ENCODE peak calls at places on chromosomes 11 and 22, in seven cellular contexts. W is astrocyte of the spinal cord, H is AG10803, N is fibroblast of pulmonary artery, K is brain microvascular endothelial cell, C is A673, T is fibroblast of the aortic adventitia. R is an unnamed sample.

GRCh38 chr11:14320020-14320419 is 39.0 kb downstream of the RRAS2 start:
- DNase-seq in K (peak; percentile 38), N (no peak), T (peak; percentile 30), C (no peak), W (peak; percentile 91), H (peak; percentile 24), R (no peak)

GRCh38 chr11:66218026-66218425 is 50.4 kb upstream of the RAB1B start:
- DNase-seq in H (no peak), N (no peak), C (no peak), K (no peak), W (no peak), T (no peak), R (no peak)

GRCh38 chr22:47035443-47035881 is 273.0 kb downstream of the TBC1D22A start:
- DNase-seq in K (no peak), N (no peak), C (no peak), W (no peak), H (peak; percentile 32), T (no peak), R (no peak)

GRCh38 chr11:6268811-6269210 is 9.2 kb downstream of the CCKBR start:
- DNase-seq in H (no peak), W (no peak), N (no peak), C (no peak), K (no peak), T (no peak), R (peak; percentile 58)

GRCh38 chr11:124863137-124863825 is 2.0 kb upstream of the ROBO3 start:
- DNase-seq in H (peak; percentile 25), W (peak; percentile 8), N (peak; percentile 38), K (peak; percentile 16), C (no peak), T (peak; percentile 44), R (peak; percentile 28)

GRCh38 chr11:27282141-27282590 is 80.8 kb downstream of the CCDC34 start:
- DNase-seq in H (peak; percentile 93), K (peak; percentile 93), W (peak; percentile 99), T (peak; percentile 97), N (peak; percentile 87), C (no peak), R (no peak)

GRCh38 chr11:17389205-17389956 is 922 bp upstream of the KCNJ11 start:
- DNase-seq in T (no peak), K (no peak), N (peak; percentile 13), W (peak; percentile 8), H (no peak), C (peak; percentile 66), R (peak; percentile 60)

GRCh38 chr11:85170184-85170583 is 457.0 kb downstream of the DLG2 start:
- DNase-seq in T (no peak), C (no peak), N (no peak), H (peak; percentile 2), K (peak; percentile 33), W (peak; percentile 75), R (peak; percentile 81)

GRCh38 chr22:31248138-31248745 is 36.1 kb downstream of the LIMK2 start:
- DNase-seq in K (peak; percentile 94), N (peak; percentile 94), T (peak; percentile 90), H (peak; percentile 89), C (peak; percentile 77), W (peak; percentile 94), R (peak; percentile 97)

GRCh38 chr11:64611961-64612646 is 21.1 kb downstream of the SLC22A12 start:
- DNase-seq in C (no peak), H (no peak), K (no peak), N (no peak), T (no peak), W (no peak), R (no peak)

GRCh38 chr11:98040061-98040808 is 980.5 kb upstream of the CNTN5 start:
- DNase-seq in H (no peak), K (no peak), T (no peak), N (no peak), W (no peak), C (no peak), R (no peak)

GRCh38 chr11:72652871-72653615 is 21.2 kb downstream of the PDE2A start:
- DNase-seq in N (no peak), T (no peak), W (no peak), K (no peak), H (no peak), C (no peak), R (no peak)

GRCh38 chr11:76164861-76165751 is 41.2 kb downstream of the WNT11 start:
- DNase-seq in H (no peak), W (no peak), K (no peak), T (no peak), N (no peak), C (no peak), R (no peak)

GRCh38 chr11:2275334-2276279 is 5.2 kb upstream of the ASCL2 start:
- DNase-seq in C (no peak), T (no peak), H (no peak), K (no peak), W (no peak), N (no peak), R (no peak)

GRCh38 chr22:22810018-22810427 is 77.6 kb upstream of the IGLL5 start:
- DNase-seq in N (peak; percentile 52), H (peak; percentile 34), W (no peak), K (no peak), C (peak; percentile 30), T (no peak), R (peak; percentile 21)

GRCh38 chr11:128195057-128195751 is 392.2 kb downstream of the ETS1 start:
- DNase-seq in H (peak; percentile 56), C (no peak), N (peak; percentile 58), W (no peak), T (no peak), K (no peak), R (no peak)
- TF ChIP-seq CTCF in H (no peak), C (no peak), N (no peak), W (no peak), T (no peak), K (no peak), R (no peak)

GRCh38 chr22:37230673-37231405 is 13.2 kb downstream of the RAC2 start:
- DNase-seq in N (no peak), C (no peak), W (no peak), K (no peak), T (no peak), H (no peak), R (no peak)
- H3K4me3 ChIP-seq in N (no peak overlapping the region), C (no peak overlapping the region), W (no peak overlapping the region), K (no peak overlapping the region), T (no peak overlapping the region), H (no peak overlapping the region), R (no peak overlapping the region)

DNA sequence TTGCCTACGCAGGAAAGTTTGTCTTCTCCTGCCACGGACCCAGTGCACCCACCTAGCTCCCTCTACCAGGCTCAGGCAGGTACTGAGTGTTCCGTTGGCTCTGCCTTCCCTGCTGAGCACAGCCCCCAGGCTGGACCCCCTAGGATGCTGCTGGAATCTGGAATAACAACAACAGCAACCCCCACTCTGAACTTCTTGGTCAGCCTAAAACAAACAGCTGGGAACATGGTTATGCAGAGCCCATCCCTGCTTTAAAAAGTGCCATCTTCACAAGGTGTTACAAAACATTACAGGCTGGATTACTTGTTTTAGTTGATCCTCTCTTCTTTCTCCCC is 1.8 kb downstream of the OPCML start:
- DNase-seq in C (no peak), W (no peak), N (no peak), K (no peak), H (no peak), T (no peak), R (no peak)
- TF ChIP-seq CTCF in C (no peak), W (no peak), N (no peak), K (no peak), H (no peak), T (no peak), R (no peak)

GRCh38 chr22:35638408-35638807 is 9.8 kb upstream of the APOL6 start:
- DNase-seq in H (peak; percentile 95), K (no peak), W (peak; percentile 45), T (peak; percentile 95), N (peak; percentile 91), C (no peak), R (no peak)
- H3K4me3 ChIP-seq in H (peak overlapping the region; percentile 33), K (no peak overlapping the region), W (no peak overlapping the region), T (no peak overlapping the region), N (no peak overlapping the region), C (no peak overlapping the region), R (no peak overlapping the region)

DNA sequence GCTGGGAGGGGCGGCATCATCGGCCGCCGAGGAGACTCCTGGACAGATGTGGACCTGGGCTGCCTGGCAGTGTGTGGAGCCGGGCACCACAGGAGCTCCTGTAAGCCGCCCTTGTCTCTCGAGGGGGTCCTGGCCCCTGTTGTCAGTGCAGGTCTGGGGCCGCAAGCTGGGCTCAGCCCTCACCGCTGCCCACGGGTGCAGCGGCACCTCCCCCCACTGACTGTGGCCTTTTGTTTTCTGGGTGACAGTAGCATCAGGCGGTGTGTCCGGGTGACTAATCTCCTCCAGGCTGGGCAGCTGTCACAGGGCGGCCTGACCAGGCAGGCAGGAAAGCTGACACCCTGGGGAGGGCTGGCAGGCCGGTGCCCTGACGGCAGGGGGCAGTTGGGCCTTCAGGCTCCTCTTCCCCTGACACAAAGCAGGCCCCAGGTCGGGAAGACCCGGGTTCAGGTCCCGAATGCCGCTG is 16.2 kb downstream of the DGKZ start:
- DNase-seq in H (peak; percentile 29), K (peak; percentile 47), W (peak; percentile 53), T (no peak), N (no peak), C (no peak), R (peak; percentile 79)
- TF ChIP-seq CTCF in H (no peak), K (peak; percentile 57), W (peak; percentile 20), T (no peak), N (no peak), C (no peak), R (no peak)

GRCh38 chr11:68130121-68130520 is 8.9 kb upstream of the CHKA start:
- DNase-seq in N (no peak), W (no peak), H (no peak), K (no peak), C (no peak), T (no peak), R (no peak)
- H3K4me3 ChIP-seq in N (no peak overlapping the region), W (no peak overlapping the region), H (no peak overlapping the region), K (no peak overlapping the region), C (no peak overlapping the region), T (no peak overlapping the region), R (no peak overlapping the region)

DNA sequence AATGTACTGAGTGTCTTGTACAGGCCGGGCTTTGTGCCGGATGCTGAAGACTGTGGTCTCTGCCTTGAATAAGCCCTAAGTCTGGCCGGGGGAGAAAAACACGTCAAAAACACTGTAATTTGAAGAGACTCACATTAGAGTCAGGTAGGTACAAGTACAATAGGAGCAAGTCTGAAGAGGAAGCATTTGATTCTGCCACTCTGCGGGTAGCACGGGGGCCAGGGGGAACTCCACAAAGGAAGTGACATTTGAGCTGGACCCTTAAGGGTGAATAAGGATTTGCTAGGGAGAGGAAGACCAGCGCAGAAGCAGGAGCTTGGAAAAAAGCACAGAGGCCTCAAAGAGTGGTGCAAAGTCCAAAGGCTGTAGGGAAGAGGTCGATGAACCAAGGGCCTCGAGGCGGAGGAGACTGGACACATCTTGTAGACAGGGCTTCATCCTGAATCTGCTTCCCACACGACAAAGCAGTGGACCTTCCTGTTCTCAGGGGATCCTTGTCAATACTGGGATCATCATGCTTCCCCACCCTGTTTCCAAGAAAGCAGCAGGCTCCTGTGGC is 38.7 kb downstream of the BUD13 start:
- DNase-seq in C (no peak), H (no peak), W (no peak), K (no peak), N (no peak), T (no peak), R (no peak)
- TF ChIP-seq CTCF in C (no peak), H (no peak), W (no peak), K (no peak), N (no peak), T (no peak), R (no peak)

R was measured in epithelial cell of esophagus.